ENCODE peak calls at places on chromosomes 7 and 10, in ten cellular contexts. D is A549; N is AG04449; P is stimulated activated CD4-positive, alpha-beta T cell treated with anti-CD3 and anti-CD28 coated beads, Interleukin-2, amount 100 ng/mL, for 48 hours; W is ureter; H is G401; V is astrocyte of the spinal cord; O is nucleus accumbens; C is breast epithelium; Z is neural crest cell. L is an unnamed sample.
A peak's percentile ranks its signal among the peaks of the same experiment; 100 is the strongest.

GRCh38 chr10:29861811-29862505 is 197.4 kb downstream of the JCAD start:
- DNase-seq in W (no peak), V (peak; percentile 86), P (no peak), O (no peak), D (no peak), Z (no peak), H (no peak), N (peak; percentile 34), C (no peak), L (peak; percentile 87)

GRCh38 chr7:78149787-78150186 is 351.2 kb downstream of the PHTF2 start:
- DNase-seq in Z (no peak), O (no peak), D (no peak), P (no peak), N (peak; percentile 59), V (peak; percentile 72), C (no peak), H (no peak), W (no peak), L (peak; percentile 80)

GRCh38 chr10:62048919-62049636 is 147.6 kb downstream of the ARID5B start:
- DNase-seq in C (peak; percentile 91), D (peak; percentile 82), O (peak; percentile 84), P (peak; percentile 70), V (peak; percentile 95), N (peak; percentile 94), W (peak; percentile 85), Z (peak; percentile 57), H (peak; percentile 60), L (peak; percentile 97)

GRCh38 chr7:44971991-44972441 is 6.8 kb downstream of the MYO1G start:
- DNase-seq in W (no peak), N (no peak), P (no peak), Z (no peak), O (no peak), V (no peak), C (no peak), D (no peak), H (no peak), L (no peak)

GRCh38 chr10:35259769-35260397 is 76.4 kb upstream of the CCNY start:
- DNase-seq in W (no peak), P (no peak), D (peak; percentile 79), Z (no peak), C (no peak), V (peak; percentile 93), H (no peak), N (peak; percentile 84), O (no peak), L (peak; percentile 92)

GRCh38 chr7:66883716-66884115 is 37.3 kb upstream of the TMEM248 start:
- DNase-seq in O (no peak), D (no peak), W (no peak), V (peak; percentile 24), Z (no peak), C (no peak), P (no peak), H (no peak), N (no peak), L (peak; percentile 33)

GRCh38 chr7:104096683-104097082 is 107.2 kb upstream of the RELN start:
- DNase-seq in H (no peak), D (peak; percentile 29), Z (peak; percentile 2), O (no peak), C (no peak), W (no peak), N (no peak), V (no peak), P (no peak), L (peak; percentile 6)

GRCh38 chr10:102673961-102674511 is 29.8 kb downstream of the TRIM8 start:
- DNase-seq in C (no peak), P (peak; percentile 58), V (peak; percentile 76), H (peak; percentile 69), Z (peak; percentile 45), N (no peak), D (no peak), O (peak; percentile 58), W (peak; percentile 82), L (peak; percentile 84)

GRCh38 chr7:28069788-28070187 is 110.8 kb downstream of the JAZF1 start:
- DNase-seq in V (peak; percentile 59), H (peak; percentile 57), D (no peak), Z (no peak), P (no peak), C (no peak), W (peak; percentile 69), N (no peak), O (peak; percentile 19), L (no peak)

GRCh38 chr7:23349484-23350157 is 50.5 kb downstream of the MALSU1 start:
- DNase-seq in C (no peak), D (no peak), N (no peak), V (peak; percentile 77), Z (no peak), O (no peak), H (no peak), W (no peak), P (no peak), L (peak; percentile 78)

GRCh38 chr10:70132098-70133029 is at the start of gene AIFM2:
- DNase-seq in V (peak; percentile 63), O (no peak), N (no peak), H (peak; percentile 25), W (peak; percentile 82), P (peak; percentile 35), Z (peak; percentile 29), D (peak; percentile 83), C (peak; percentile 60), L (peak; percentile 31)

GRCh38 chr7:25595931-25596330 is 367.6 kb upstream of the NPVF start:
- DNase-seq in O (no peak), H (no peak), C (no peak), W (no peak), Z (no peak), V (no peak), P (no peak), D (no peak), N (no peak), L (no peak)

GRCh38 chr7:47839381-47839780 is 108.9 kb downstream of the PKD1L1 start:
- DNase-seq in N (no peak), D (no peak), Z (no peak), O (no peak), P (no peak), H (no peak), W (no peak), V (no peak), C (no peak), L (no peak)

GRCh38 chr10:119246862-119247549 is 39.6 kb downstream of the GRK5 start:
- DNase-seq in P (no peak), W (no peak), V (peak; percentile 85), O (no peak), Z (no peak), C (no peak), H (no peak), D (no peak), N (peak; percentile 87), L (peak; percentile 62)

GRCh38 chr10:102188298-102188940 is 36.2 kb downstream of the NOLC1 start:
- DNase-seq in D (no peak), O (no peak), C (no peak), V (no peak), Z (no peak), H (no peak), W (no peak), N (no peak), P (no peak), L (no peak)

GRCh38 chr7:82444220-82445049 is 858 bp upstream of the CACNA2D1 start:
- DNase-seq in O (no peak), C (no peak), Z (peak; percentile 2), P (no peak), W (no peak), V (no peak), H (peak; percentile 75), D (peak; percentile 80), N (no peak), L (peak; percentile 28)

GRCh38 chr7:114656471-114656870 is 241.9 kb downstream of the FOXP2 start:
- DNase-seq in H (no peak), P (no peak), W (no peak), C (no peak), N (no peak), V (no peak), D (no peak), Z (no peak), O (no peak), L (no peak)

GRCh38 chr7:24882989-24883631 is 96.9 kb downstream of the OSBPL3 start:
- DNase-seq in N (peak; percentile 37), Z (no peak), W (no peak), H (no peak), D (no peak), C (no peak), V (peak; percentile 85), O (no peak), P (no peak), L (peak; percentile 86)

GRCh38 chr10:89337493-89337892 is 9.7 kb downstream of the IFIT3 start:
- DNase-seq in Z (no peak), D (peak; percentile 13), P (no peak), O (no peak), V (peak; percentile 76), H (no peak), C (no peak), W (no peak), N (peak; percentile 45), L (peak; percentile 91)

GRCh38 chr10:121942749-121943148 is 14.9 kb upstream of the ATE1 start:
- DNase-seq in C (no peak), N (peak; percentile 82), O (no peak), V (peak; percentile 93), D (peak; percentile 82), W (no peak), H (no peak), Z (no peak), P (no peak), L (peak; percentile 57)

GRCh38 chr10:7085147-7085912 is 325.5 kb downstream of the SFMBT2 start:
- DNase-seq in W (no peak), P (no peak), C (no peak), H (no peak), D (no peak), Z (no peak), O (peak; percentile 11), N (no peak), V (peak; percentile 41), L (peak; percentile 12)

GRCh38 chr10:131094406-131095108 is 217.0 kb downstream of the TCERG1L start:
- DNase-seq in D (peak; percentile 11), W (peak; percentile 79), H (no peak), Z (no peak), O (no peak), C (peak; percentile 76), P (no peak), N (no peak), V (no peak), L (peak; percentile 1)

L was measured in renal cortical epithelial cell.